ENCODE peak calls at places on chromosomes 16 and 17, in six cellular contexts. D is dorsolateral prefrontal cortex, G is body of pancreas, T is astrocyte, Q is stomach, Z is cardiac muscle cell. V is an unnamed sample.

GRCh38 chr16:88569614-88569984 is 604 bp upstream of the ZC3H18 start:
- DNase-seq in G (no peak), D (no peak), Q (no peak), T (no peak), Z (no peak), V (no peak)

GRCh38 chr16:81204794-81205680 is 33.5 kb upstream of the BCO1 start:
- DNase-seq in D (no peak), T (peak; percentile 45), G (peak; percentile 50), Z (peak; percentile 59), Q (peak; percentile 48), V (no peak)

GRCh38 chr17:69414408-69415274 is at the start of gene MAP2K6:
- DNase-seq in D (peak; percentile 79), G (peak; percentile 79), Q (peak; percentile 81), T (peak; percentile 61), Z (peak; percentile 84), V (peak; percentile 79)

GRCh38 chr17:77826132-77826873 is 132.2 kb upstream of the TNRC6C start:
- DNase-seq in Z (no peak), G (no peak), T (no peak), D (no peak), Q (no peak), V (no peak)

GRCh38 chr16:73584157-73584556 is 536.2 kb upstream of the ZFHX3 start:
- DNase-seq in Z (no peak), G (no peak), T (no peak), Q (no peak), D (no peak), V (no peak)

GRCh38 chr16:81431554-81432353 is 12.9 kb upstream of the CMIP start:
- DNase-seq in Q (no peak), Z (no peak), G (no peak), D (no peak), T (peak; percentile 78), V (no peak)

GRCh38 chr17:31678431-31678830 is 180.6 kb downstream of the COPRS start:
- DNase-seq in Q (no peak), G (no peak), D (no peak), T (no peak), Z (no peak), V (peak; percentile 33)

GRCh38 chr17:75240394-75241142 is 20.8 kb downstream of the GGA3 start:
- DNase-seq in G (no peak), Q (no peak), Z (peak; percentile 44), D (no peak), T (no peak), V (no peak)

GRCh38 chr17:8900626-8901585 is 33.4 kb upstream of the PIK3R6 start:
- DNase-seq in G (no peak), T (no peak), Q (peak; percentile 17), D (no peak), Z (no peak), V (peak; percentile 40)

GRCh38 chr17:50632637-50633036 is 2.0 kb upstream of the ABCC3 start:
- DNase-seq in Z (no peak), Q (no peak), G (no peak), T (no peak), D (no peak), V (no peak)

GRCh38 chr16:83393196-83393981 is 414.4 kb upstream of the HSBP1 start:
- DNase-seq in G (no peak), Z (no peak), T (peak; percentile 56), Q (no peak), D (no peak), V (peak; percentile 84)

GRCh38 chr16:85129846-85130706 is 17.8 kb upstream of the CIBAR2 start:
- DNase-seq in T (peak; percentile 54), D (no peak), Q (no peak), Z (no peak), G (no peak), V (no peak)

GRCh38 chr16:77043076-77043475 is 147.9 kb upstream of the MON1B start:
- DNase-seq in Q (no peak), G (no peak), T (peak; percentile 1), Z (no peak), D (no peak), V (no peak)

GRCh38 chr17:33582661-33583060 is 289.6 kb upstream of the ASIC2 start:
- DNase-seq in D (no peak), T (no peak), Q (no peak), Z (no peak), G (no peak), V (no peak)

GRCh38 chr17:43860927-43861622 is 14.1 kb downstream of the CD300LG start:
- DNase-seq in Z (no peak), D (no peak), Q (no peak), G (no peak), T (no peak), V (peak; percentile 72)

GRCh38 chr17:81691608-81692007 is 7.8 kb downstream of the HGS start:
- DNase-seq in D (no peak), G (no peak), Q (no peak), T (no peak), Z (no peak), V (no peak)

GRCh38 chr17:55154101-55154500 is 110.7 kb upstream of the HLF start:
- DNase-seq in Z (no peak), Q (no peak), T (no peak), D (no peak), G (no peak), V (no peak)

GRCh38 chr16:73231969-73232554 is 184.1 kb upstream of the ZFHX3 start:
- DNase-seq in D (peak; percentile 29), Z (no peak), G (peak; percentile 37), Q (no peak), T (peak; percentile 6), V (no peak)

GRCh38 chr17:72185571-72185970 is 64.8 kb downstream of the SOX9 start:
- DNase-seq in G (no peak), Z (no peak), D (no peak), T (peak; percentile 16), Q (no peak), V (no peak)

GRCh38 chr17:4182043-4182442 is 39.0 kb downstream of the CYB5D2 start:
- DNase-seq in Z (no peak), D (no peak), T (no peak), G (no peak), Q (no peak), V (no peak)

GRCh38 chr17:19812407-19812806 is 55.3 kb downstream of the ULK2 start:
- DNase-seq in G (no peak), Q (no peak), T (no peak), Z (no peak), D (no peak), V (no peak)

GRCh38 chr17:78255029-78255656 is 23.7 kb downstream of the TMEM235 start:
- DNase-seq in Z (no peak), G (no peak), T (no peak), D (no peak), Q (no peak), V (no peak)

GRCh38 chr16:72532896-72533295 is 360.9 kb upstream of the PMFBP1 start:
- DNase-seq in G (no peak), D (no peak), Z (no peak), Q (no peak), T (peak; percentile 20), V (no peak)

GRCh38 chr17:17043668-17044226 is 1.5 kb downstream of the MPRIP start:
- DNase-seq in T (no peak), Q (peak; percentile 23), G (no peak), D (no peak), Z (peak; percentile 47), V (peak; percentile 77)

GRCh38 chr16:69169051-69169450 is 17.9 kb upstream of the SNTB2 start:
- DNase-seq in D (no peak), Q (no peak), Z (no peak), T (no peak), G (no peak), V (no peak)

DNA sequence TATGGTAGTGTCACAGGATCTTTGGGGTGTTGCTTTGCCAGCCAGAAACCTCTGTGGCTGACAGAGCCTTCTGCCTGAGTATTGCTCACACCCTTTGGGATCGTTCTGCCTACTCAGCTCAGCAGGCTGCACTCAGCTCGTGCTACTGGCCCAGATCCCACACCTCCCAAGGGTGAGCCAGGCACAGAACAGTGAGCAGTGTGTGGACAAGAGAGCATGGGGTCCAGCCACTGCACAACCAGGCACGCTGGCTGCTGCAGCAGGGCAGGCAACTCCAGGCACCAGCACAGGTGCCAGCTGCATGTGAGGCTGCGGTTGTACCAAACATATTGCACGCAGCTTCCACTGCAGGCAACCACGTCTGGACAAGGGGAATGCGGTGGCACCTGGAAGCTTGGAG is 84.9 kb downstream of the CYB561 start:
- DNase-seq in G (no peak), Q (no peak), D (no peak), T (no peak), Z (no peak), V (no peak)
- H3K4me3 ChIP-seq in G (no peak overlapping the region), Q (no peak overlapping the region), D (no peak overlapping the region), T (no peak overlapping the region), Z (no peak overlapping the region), V (no peak overlapping the region)

DNA sequence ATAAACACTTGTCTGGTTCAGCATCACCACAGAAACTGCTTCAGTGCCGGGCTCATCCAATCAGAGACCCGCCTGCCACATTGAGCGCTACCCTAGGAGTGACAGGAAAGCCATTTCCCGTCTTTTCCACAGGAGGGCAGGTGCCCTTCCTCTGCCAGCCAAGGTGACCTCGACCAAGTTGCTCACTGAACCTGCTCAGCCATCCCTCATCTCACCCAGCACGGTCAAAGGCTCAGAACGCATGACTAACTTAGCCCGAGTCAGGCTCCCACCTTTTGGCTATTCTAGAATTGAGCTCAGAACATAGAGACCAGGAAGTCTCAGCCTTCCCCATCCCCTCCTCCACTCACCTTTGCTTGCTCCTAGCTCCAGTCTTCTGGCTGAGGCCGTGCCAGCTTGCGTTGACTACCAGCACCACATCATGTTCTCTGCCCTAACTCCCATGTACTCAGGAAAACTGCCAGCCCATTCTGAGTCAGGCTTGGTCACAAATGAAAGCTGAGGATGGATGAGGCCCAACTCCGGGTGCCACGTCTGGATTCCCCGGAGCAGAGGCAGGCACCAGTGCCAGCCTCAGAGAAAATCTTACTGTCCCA is 15.6 kb downstream of the MRPS23 start:
- DNase-seq in D (peak; percentile 25), Z (no peak), G (peak; percentile 38), T (no peak), Q (peak; percentile 91), V (peak; percentile 84)
- H3K4me3 ChIP-seq in D (no peak overlapping the region), Z (no peak overlapping the region), G (no peak overlapping the region), T (no peak overlapping the region), Q (no peak overlapping the region), V (peak overlapping the region; percentile 11)

GRCh38 chr16:2671741-2672140 is 10.6 kb upstream of the KCTD5 start:
- DNase-seq in Q (no peak), D (no peak), G (no peak), Z (no peak), T (no peak), V (no peak)
- H3K4me3 ChIP-seq in Q (peak overlapping the region; percentile 54), D (no peak overlapping the region), G (no peak overlapping the region), Z (no peak overlapping the region), T (no peak overlapping the region), V (peak overlapping the region; percentile 87)

DNA sequence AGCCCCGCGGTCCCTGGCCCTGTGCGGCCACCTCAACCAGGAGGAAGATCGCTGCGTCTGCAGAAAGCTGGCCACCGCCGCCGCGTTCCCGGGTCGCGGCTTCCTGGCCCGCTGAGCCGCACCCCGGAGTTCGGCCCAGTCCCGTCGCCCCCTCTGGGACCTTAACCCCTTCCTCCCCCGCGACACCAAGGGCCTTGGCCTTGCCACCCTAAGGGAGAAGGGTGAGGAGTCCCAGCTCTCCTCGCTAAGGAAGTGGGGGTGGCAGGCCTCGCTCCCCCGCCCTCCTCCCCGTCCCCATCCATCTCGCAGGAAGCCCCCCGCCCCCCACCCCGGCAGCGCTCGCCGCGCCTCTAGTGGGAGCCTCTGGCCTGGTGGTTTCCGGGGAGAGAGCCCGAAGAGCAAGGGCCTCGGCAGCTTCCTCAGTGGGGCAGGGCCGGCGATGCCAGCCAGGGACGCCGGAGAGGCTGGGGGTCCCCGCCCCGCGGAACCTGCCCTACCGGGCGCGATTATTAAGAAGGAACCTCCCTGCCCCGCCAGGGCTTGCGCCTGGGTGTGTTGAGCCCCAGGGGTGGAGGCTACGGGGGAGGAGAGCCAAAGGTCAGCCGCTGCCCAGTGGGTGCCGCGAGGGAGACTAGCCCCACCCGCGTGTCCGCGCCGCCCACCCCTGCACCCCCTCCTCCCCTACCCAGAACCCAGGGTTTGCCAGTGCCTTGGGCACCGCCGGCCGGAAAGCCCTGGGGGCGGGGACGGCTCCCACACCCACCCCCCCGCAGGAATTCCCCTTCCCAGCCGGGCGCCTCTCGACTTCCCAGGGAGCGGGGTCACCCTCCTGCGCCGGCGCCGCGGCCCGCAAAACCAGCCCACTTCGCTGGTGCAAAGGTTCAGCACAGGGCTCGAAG is 6.8 kb downstream of the CBX4 start:
- DNase-seq in T (no peak), D (no peak), Z (peak; percentile 85), G (peak; percentile 37), Q (peak; percentile 55), V (no peak)
- H3K4me3 ChIP-seq in T (no peak overlapping the region), D (peak overlapping the region; percentile 25), Z (peak overlapping the region; percentile 17), G (no peak overlapping the region), Q (peak overlapping the region; percentile 37), V (peak overlapping the region; percentile 60)